ENCODE peak calls at places on chromosomes 3 and 15, in eight cellular contexts. N is HFFc6, B is OCI-LY7, O is fibroblast of mammary gland, A is spleen, E is BE2C, F is SW 1271, G is heart right ventricle. I is an unnamed sample.

GRCh38 chr3:55169608-55170010 is 241.8 kb upstream of the LRTM1 start:
- DNase-seq in B (no peak), A (no peak), O (peak), F (no peak), E (no peak), G (no peak), N (peak), I (peak)

GRCh38 chr3:115996420-115997108 is 373.3 kb downstream of the GAP43 start:
- DNase-seq in A (no peak), B (no peak), F (no peak), G (no peak), E (peak), O (no peak), N (no peak), I (no peak)

GRCh38 chr15:38684461-38685000 is 119.9 kb upstream of the RASGRP1 start:
- DNase-seq in E (no peak), A (no peak), G (no peak), N (no peak), B (no peak), O (no peak), F (no peak), I (no peak)

GRCh38 chr3:49412632-49413337 is 562 bp downstream of the TCTA start:
- DNase-seq in O (no peak), B (peak), F (no peak), A (peak), E (no peak), N (no peak), G (no peak), I (no peak)

GRCh38 chr3:186464424-186465093 is 79.6 kb downstream of the CRYGS start:
- DNase-seq in G (no peak), E (no peak), B (peak), A (no peak), N (no peak), F (no peak), O (no peak), I (no peak)

GRCh38 chr3:27322634-27323033 is 46.5 kb downstream of the NEK10 start:
- DNase-seq in F (no peak), N (no peak), E (no peak), B (no peak), A (no peak), O (no peak), G (no peak), I (no peak)

GRCh38 chr3:42090973-42091731 is at the start of gene TRAK1:
- DNase-seq in O (peak), F (no peak), E (no peak), B (no peak), N (no peak), A (peak), G (peak), I (peak)

GRCh38 chr3:113054552-113054951 is 63.8 kb downstream of the GTPBP8 start:
- DNase-seq in G (no peak), O (peak), F (no peak), E (no peak), N (peak), A (no peak), B (no peak), I (peak)

GRCh38 chr15:93105510-93105909 is 16.5 kb upstream of the RGMA start:
- DNase-seq in F (no peak), G (no peak), N (no peak), B (no peak), O (no peak), A (no peak), E (no peak), I (no peak)

GRCh38 chr3:189099505-189100290 is 72.1 kb upstream of the TPRG1 start:
- DNase-seq in E (no peak), G (peak), B (no peak), F (no peak), N (no peak), O (no peak), A (no peak), I (peak)

GRCh38 chr3:105634719-105635118 is 234.1 kb downstream of the CBLB start:
- DNase-seq in N (no peak), G (no peak), A (no peak), B (no peak), E (peak), F (no peak), O (no peak), I (no peak)

GRCh38 chr15:66923438-66923881 is 141.9 kb upstream of the SMAD3 start:
- DNase-seq in G (no peak), N (no peak), E (peak), B (peak), F (no peak), O (no peak), A (no peak), I (peak)

GRCh38 chr15:73704869-73705645 is 20.9 kb downstream of the CD276 start:
- DNase-seq in F (no peak), G (peak), E (peak), A (peak), B (peak), O (peak), N (no peak), I (no peak)

GRCh38 chr3:72655758-72656157 is 192.5 kb downstream of the SHQ1 start:
- DNase-seq in E (no peak), F (no peak), G (no peak), B (no peak), A (no peak), N (no peak), O (no peak), I (no peak)

GRCh38 chr3:170531054-170531453 is 54.8 kb downstream of the SLC7A14 start:
- DNase-seq in O (no peak), A (no peak), B (no peak), F (no peak), E (no peak), G (no peak), N (no peak), I (no peak)

GRCh38 chr3:109729111-109729510 is 391.8 kb upstream of the DPPA4 start:
- DNase-seq in F (no peak), O (peak), G (no peak), A (no peak), B (no peak), N (no peak), E (no peak), I (peak)

GRCh38 chr15:89740137-89740536 is 10.9 kb downstream of the MESP1 start:
- DNase-seq in O (peak), B (peak), E (peak), A (no peak), N (peak), F (peak), G (peak), I (peak)

GRCh38 chr3:177642482-177643163 is 445.3 kb upstream of the TBL1XR1 start:
- DNase-seq in E (peak), N (no peak), B (no peak), F (no peak), A (no peak), O (no peak), G (no peak), I (no peak)

GRCh38 chr3:187044871-187045552 is 94.3 kb downstream of the RPL39L start:
- DNase-seq in F (no peak), O (peak), N (no peak), A (no peak), B (no peak), G (peak), E (no peak), I (no peak)

GRCh38 chr3:168047190-168047795 is 48.4 kb downstream of the GOLIM4 start:
- DNase-seq in F (peak), O (peak), A (no peak), N (peak), E (no peak), G (no peak), B (peak), I (peak)